ENCODE peak calls at places on chromosome 4, in eight cellular contexts. A is tibial artery; D is CD4-positive, CD25-positive, alpha-beta regulatory T cell; J is brain microvascular endothelial cell; U is ovary; R is endothelial cell of umbilical vein; H is AG04450; B is substantia nigra. X is an unnamed sample.

GRCh38 chr4:74944354-74944793 is 11.5 kb downstream of the PARM1 start:
- DNase-seq in A (no peak), D (no peak), J (no peak), U (no peak), R (no peak), H (no peak), B (no peak), X (no peak)

GRCh38 chr4:43277003-43277402 is 384.5 kb downstream of the GRXCR1 start:
- DNase-seq in A (no peak), D (no peak), J (no peak), U (no peak), R (no peak), H (no peak), B (no peak), X (no peak)

GRCh38 chr4:147576084-147576483 is 41.1 kb upstream of the TMEM184C start:
- DNase-seq in A (no peak), D (no peak), J (no peak), U (no peak), R (no peak), H (no peak), B (no peak), X (no peak)

GRCh38 chr4:78734451-78735003 is 41.6 kb upstream of the BMP2K start:
- DNase-seq in A (no peak), D (no peak), J (no peak), U (no peak), R (no peak), H (no peak), B (no peak), X (no peak)

GRCh38 chr4:185868983-185869938 is 57.3 kb upstream of the SORBS2 start:
- DNase-seq in A (no peak), D (no peak), J (no peak), U (no peak), R (no peak), H (no peak), B (no peak), X (no peak)

GRCh38 chr4:40246547-40246900 is 49.7 kb downstream of the RHOH start:
- DNase-seq in A (no peak), D (no peak), J (no peak), U (no peak), R (no peak), H (no peak), B (no peak), X (no peak)

GRCh38 chr4:145887241-145887964 is 51.2 kb downstream of the ZNF827 start:
- DNase-seq in A (no peak), D (no peak), J (peak; percentile 6), U (peak; percentile 58), R (peak; percentile 45), H (peak; percentile 49), B (no peak), X (no peak)

GRCh38 chr4:186651624-186652023 is 72.0 kb downstream of the FAT1 start:
- DNase-seq in A (peak; percentile 84), D (no peak), J (peak; percentile 72), U (no peak), R (peak; percentile 37), H (no peak), B (peak; percentile 48), X (no peak)

GRCh38 chr4:97239699-97239997 is 903.6 kb downstream of the STPG2 start:
- DNase-seq in A (no peak), D (no peak), J (no peak), U (no peak), R (no peak), H (no peak), B (no peak), X (no peak)

GRCh38 chr4:1240721-1241465 is 8.0 kb downstream of the CTBP1 start:
- DNase-seq in A (peak; percentile 50), D (no peak), J (no peak), U (no peak), R (no peak), H (no peak), B (no peak), X (no peak)

GRCh38 chr4:146158036-146158745 is 17.3 kb upstream of the LSM6 start:
- DNase-seq in A (no peak), D (no peak), J (no peak), U (no peak), R (no peak), H (no peak), B (no peak), X (no peak)

GRCh38 chr4:158239196-158239595 is 28.9 kb downstream of the TMEM144 start:
- DNase-seq in A (no peak), D (no peak), J (no peak), U (no peak), R (no peak), H (no peak), B (no peak), X (no peak)

GRCh38 chr4:183321079-183321478 is 1.0 kb upstream of the CLDN22 start:
- DNase-seq in A (no peak), D (no peak), J (no peak), U (no peak), R (no peak), H (no peak), B (no peak), X (no peak)

GRCh38 chr4:142318280-142318679 is 527.8 kb downstream of the INPP4B start:
- DNase-seq in A (no peak), D (no peak), J (no peak), U (no peak), R (peak; percentile 60), H (no peak), B (no peak), X (no peak)

GRCh38 chr4:25011135-25011866 is 19.4 kb downstream of the LGI2 start:
- DNase-seq in A (no peak), D (no peak), J (no peak), U (no peak), R (no peak), H (no peak), B (no peak), X (no peak)

GRCh38 chr4:55372259-55372658 is 23.5 kb upstream of the TMEM165 start:
- DNase-seq in A (no peak), D (no peak), J (peak; percentile 97), U (no peak), R (no peak), H (no peak), B (no peak), X (no peak)

GRCh38 chr4:146368209-146368608 is 153.5 kb downstream of the SLC10A7 start:
- DNase-seq in A (no peak), D (no peak), J (no peak), U (no peak), R (peak; percentile 80), H (no peak), B (no peak), X (no peak)

GRCh38 chr4:87025614-87026041 is 90.8 kb downstream of the AFF1 start:
- DNase-seq in A (no peak), D (no peak), J (no peak), U (no peak), R (no peak), H (no peak), B (no peak), X (no peak)

GRCh38 chr4:87025023-87025613 is 90.3 kb downstream of the AFF1 start:
- DNase-seq in A (no peak), D (no peak), J (no peak), U (no peak), R (peak; percentile 35), H (no peak), B (no peak), X (no peak)

GRCh38 chr4:87026795-87027495 is 92.1 kb downstream of the AFF1 start:
- DNase-seq in A (no peak), D (no peak), J (no peak), U (no peak), R (no peak), H (no peak), B (no peak), X (no peak)

GRCh38 chr4:87019898-87020297 is 85.1 kb downstream of the AFF1 start:
- DNase-seq in A (no peak), D (no peak), J (no peak), U (no peak), R (no peak), H (no peak), B (no peak), X (no peak)

GRCh38 chr4:87024181-87024580 is 89.4 kb downstream of the AFF1 start:
- DNase-seq in A (no peak), D (no peak), J (no peak), U (no peak), R (no peak), H (no peak), B (no peak), X (no peak)
- H3K27ac ChIP-seq in A (peak overlapping the region; percentile 55), D (no peak overlapping the region), J (no peak overlapping the region), U (peak overlapping the region; percentile 34), R (no peak overlapping the region), H (no peak overlapping the region), B (no peak overlapping the region), X (no peak overlapping the region)

GRCh38 chr4:4941741-4942140 is 77.5 kb downstream of the CYTL1 start:
- DNase-seq in A (no peak), D (no peak), J (no peak), U (no peak), R (no peak), H (no peak), B (no peak), X (no peak)
- H3K27ac ChIP-seq in A (no peak overlapping the region), D (no peak overlapping the region), J (no peak overlapping the region), U (no peak overlapping the region), R (no peak overlapping the region), H (no peak overlapping the region), B (no peak overlapping the region), X (no peak overlapping the region)

GRCh38 chr4:119540249-119540648 is 88.4 kb downstream of the PDE5A start:
- DNase-seq in A (no peak), D (no peak), J (no peak), U (no peak), R (no peak), H (no peak), B (no peak), X (no peak)

GRCh38 chr4:119542575-119542974 is 86.0 kb downstream of the PDE5A start:
- DNase-seq in A (no peak), D (no peak), J (no peak), U (no peak), R (no peak), H (no peak), B (no peak), X (no peak)

GRCh38 chr4:119537586-119537985 is 91.0 kb downstream of the PDE5A start:
- DNase-seq in A (no peak), D (no peak), J (no peak), U (no peak), R (no peak), H (no peak), B (no peak), X (no peak)

GRCh38 chr4:119532319-119532718 is 96.3 kb downstream of the PDE5A start:
- DNase-seq in A (no peak), D (no peak), J (no peak), U (no peak), R (no peak), H (no peak), B (no peak), X (no peak)

GRCh38 chr4:119536572-119537528 is 91.8 kb downstream of the PDE5A start:
- DNase-seq in A (no peak), D (no peak), J (no peak), U (no peak), R (peak; percentile 3), H (no peak), B (no peak), X (no peak)
- H3K27ac ChIP-seq in A (peak overlapping the region; percentile 64), D (no peak overlapping the region), J (no peak overlapping the region), U (no peak overlapping the region), R (no peak overlapping the region), H (peak overlapping the region; percentile 22), B (no peak overlapping the region), X (peak overlapping the region; percentile 16)

GRCh38 chr4:82784615-82785247 is 13.9 kb downstream of the SCD5 start:
- DNase-seq in A (no peak), D (no peak), J (peak; percentile 84), U (no peak), R (peak; percentile 80), H (no peak), B (no peak), X (no peak)
- H3K27ac ChIP-seq in A (no peak overlapping the region), D (no peak overlapping the region), J (peak overlapping the region; percentile 90), U (peak overlapping the region; percentile 38), R (peak overlapping the region; percentile 98), H (no peak overlapping the region), B (peak overlapping the region; percentile 54), X (peak overlapping the region; percentile 53)